ENCODE peak calls at places on chromosomes 5 and 9, in six cellular contexts. E, F, I, H, Y and C are unnamed samples.

GRCh38 chr9:124381073-124381945 is 33.9 kb downstream of the PSMB7 start:
- DNase-seq in E (peak; percentile 58), F (peak; percentile 73), I (no peak), H (no peak), Y (no peak), C (peak; percentile 58)

GRCh38 chr9:16003785-16004184 is 450.9 kb downstream of the CCDC171 start:
- DNase-seq in E (no peak), F (no peak), I (no peak), H (no peak), Y (no peak), C (no peak)

GRCh38 chr5:131303537-131303936 is 39.7 kb downstream of the CDC42SE2 start:
- DNase-seq in E (peak; percentile 38), F (no peak), I (no peak), H (no peak), Y (no peak), C (no peak)

GRCh38 chr5:128764910-128765309 is 200.4 kb upstream of the SLC27A6 start:
- DNase-seq in E (no peak), F (no peak), I (no peak), H (no peak), Y (no peak), C (no peak)

GRCh38 chr5:131265318-131265803 is 1.5 kb downstream of the CDC42SE2 start:
- DNase-seq in E (peak; percentile 47), F (peak; percentile 19), I (peak; percentile 9), H (peak; percentile 76), Y (no peak), C (peak; percentile 68)

GRCh38 chr9:16207161-16207560 is 654.3 kb downstream of the CCDC171 start:
- DNase-seq in E (peak; percentile 68), F (peak; percentile 74), I (peak; percentile 78), H (no peak), Y (no peak), C (peak; percentile 20)

GRCh38 chr5:80249876-80250275 is 6.0 kb downstream of the SERINC5 start:
- DNase-seq in E (no peak), F (no peak), I (no peak), H (no peak), Y (no peak), C (no peak)

GRCh38 chr5:132887326-132887725 is 13.9 kb downstream of the LEAP2 start:
- DNase-seq in E (no peak), F (no peak), I (no peak), H (no peak), Y (no peak), C (no peak)

GRCh38 chr5:170795154-170795553 is 11.6 kb downstream of the GABRP start:
- DNase-seq in E (no peak), F (no peak), I (no peak), H (no peak), Y (no peak), C (no peak)

GRCh38 chr5:87361031-87361443 is 51.7 kb downstream of the CCNH start:
- DNase-seq in E (peak; percentile 12), F (no peak), I (no peak), H (no peak), Y (no peak), C (no peak)

GRCh38 chr9:14209399-14209990 is 104.4 kb downstream of the NFIB start:
- DNase-seq in E (no peak), F (peak; percentile 42), I (no peak), H (no peak), Y (no peak), C (no peak)

GRCh38 chr9:128497824-128498610 is 6.5 kb upstream of the GLE1 start:
- DNase-seq in E (no peak), F (no peak), I (no peak), H (no peak), Y (peak; percentile 43), C (no peak)

GRCh38 chr5:50881407-50881806 is 215.0 kb downstream of the PARP8 start:
- DNase-seq in E (no peak), F (no peak), I (no peak), H (no peak), Y (no peak), C (no peak)

GRCh38 chr5:166803058-166803457 is 1488.4 kb upstream of the WWC1 start:
- DNase-seq in E (no peak), F (no peak), I (no peak), H (no peak), Y (no peak), C (no peak)

GRCh38 chr5:173495225-173495904 is 121.1 kb downstream of the BOD1 start:
- DNase-seq in E (no peak), F (no peak), I (no peak), H (no peak), Y (no peak), C (no peak)

GRCh38 chr9:120221844-120222243 is 358.1 kb downstream of the CDK5RAP2 start:
- DNase-seq in E (no peak), F (no peak), I (no peak), H (no peak), Y (no peak), C (no peak)

GRCh38 chr5:38569180-38569579 is 12.7 kb upstream of the LIFR start:
- DNase-seq in E (no peak), F (no peak), I (no peak), H (no peak), Y (no peak), C (no peak)

GRCh38 chr9:129863059-129863690 is 27.9 kb downstream of the USP20 start:
- DNase-seq in E (no peak), F (peak; percentile 98), I (peak; percentile 78), H (no peak), Y (no peak), C (peak; percentile 88)

GRCh38 chr9:8649157-8649556 is 849.6 kb upstream of the DMAC1 start:
- DNase-seq in E (no peak), F (peak; percentile 17), I (no peak), H (no peak), Y (no peak), C (no peak)

GRCh38 chr9:91033802-91034201 is 232.2 kb downstream of the SYK start:
- DNase-seq in E (no peak), F (peak; percentile 51), I (no peak), H (peak; percentile 57), Y (no peak), C (peak; percentile 43)

GRCh38 chr5:69010443-69010842 is 83.4 kb upstream of the SLC30A5 start:
- DNase-seq in E (no peak), F (no peak), I (no peak), H (no peak), Y (no peak), C (no peak)

GRCh38 chr9:37370968-37371563 is 51.4 kb upstream of the GRHPR start:
- DNase-seq in E (no peak), F (no peak), I (no peak), H (no peak), Y (no peak), C (no peak)

GRCh38 chr5:58019614-58020013 is 440.3 kb downstream of the PLK2 start:
- DNase-seq in E (peak; percentile 11), F (no peak), I (no peak), H (peak; percentile 43), Y (no peak), C (no peak)

GRCh38 chr9:127305450-127306226 is 41.1 kb downstream of the GARNL3 start:
- DNase-seq in E (no peak), F (peak; percentile 14), I (no peak), H (peak; percentile 31), Y (no peak), C (peak; percentile 15)

GRCh38 chr5:178467261-178468195 is 122.7 kb downstream of the COL23A1 start:
- DNase-seq in E (peak; percentile 25), F (peak; percentile 76), I (no peak), H (no peak), Y (no peak), C (peak; percentile 5)

GRCh38 chr9:113738898-113739604 is 137.1 kb upstream of the ZNF618 start:
- DNase-seq in E (no peak), F (no peak), I (no peak), H (peak; percentile 21), Y (no peak), C (peak; percentile 33)

GRCh38 chr5:89556215-89557009 is 673.4 kb upstream of the MEF2C start:
- DNase-seq in E (peak; percentile 94), F (peak; percentile 89), I (peak; percentile 29), H (peak; percentile 33), Y (no peak), C (peak; percentile 83)

GRCh38 chr9:130036099-130036498 is 6.9 kb downstream of the FNBP1 start:
- DNase-seq in E (peak; percentile 62), F (peak; percentile 41), I (no peak), H (no peak), Y (no peak), C (peak; percentile 60)

GRCh38 chr5:175695161-175696126 is 37.6 kb downstream of the HRH2 start:
- DNase-seq in E (no peak), F (no peak), I (no peak), H (no peak), Y (no peak), C (no peak)

GRCh38 chr9:78261403-78262001 is 25.6 kb downstream of the CEP78 start:
- DNase-seq in E (peak; percentile 39), F (no peak), I (no peak), H (peak; percentile 36), Y (no peak), C (peak; percentile 54)

GRCh38 chr9:109771084-109771483 is 8.9 kb upstream of the PALM2AKAP2 start:
- DNase-seq in E (peak; percentile 63), F (peak; percentile 77), I (no peak), H (no peak), Y (no peak), C (peak; percentile 18)

GRCh38 chr5:71706906-71707305 is 12.2 kb upstream of the CARTPT start:
- DNase-seq in E (no peak), F (no peak), I (no peak), H (no peak), Y (no peak), C (no peak)

GRCh38 chr9:88792502-88792901 is 198.8 kb upstream of the S1PR3 start:
- DNase-seq in E (no peak), F (no peak), I (no peak), H (no peak), Y (no peak), C (no peak)

GRCh38 chr5:36462295-36463021 is 143.9 kb upstream of the SLC1A3 start:
- DNase-seq in E (no peak), F (no peak), I (no peak), H (no peak), Y (no peak), C (peak; percentile 15)

GRCh38 chr5:118405650-118406061 is 582.7 kb downstream of the DTWD2 start:
- DNase-seq in E (no peak), F (no peak), I (peak; percentile 47), H (no peak), Y (no peak), C (no peak)

GRCh38 chr5:119321569-119322311 is 34.1 kb upstream of the TNFAIP8 start:
- DNase-seq in E (no peak), F (no peak), I (no peak), H (no peak), Y (no peak), C (no peak)

GRCh38 chr5:151780348-151780747 is 8.6 kb downstream of the G3BP1 start:
- DNase-seq in E (no peak), F (no peak), I (no peak), H (no peak), Y (no peak), C (no peak)

GRCh38 chr9:93586290-93587057 is 10.1 kb downstream of the PHF2 start:
- DNase-seq in E (no peak), F (no peak), I (no peak), H (no peak), Y (no peak), C (no peak)